ENCODE peak calls at places on chromosome 18, in seven cellular contexts. R, F, I, W, Y, M and S are unnamed samples.

GRCh38 chr18:519019-519879 is 18.7 kb upstream of the COLEC12 start:
- DNase-seq in F (peak; percentile 81), M (peak; percentile 86), I (peak; percentile 54), R (no peak), W (no peak), Y (peak; percentile 85), S (no peak)

GRCh38 chr18:22563098-22563707 is 145.5 kb upstream of the CTAGE1 start:
- DNase-seq in Y (no peak), W (peak; percentile 55), F (peak; percentile 95), R (peak; percentile 89), I (no peak), M (peak; percentile 98), S (peak; percentile 15)

GRCh38 chr18:56873441-56874140 is 222.4 kb downstream of the WDR7 start:
- DNase-seq in Y (no peak), F (peak; percentile 68), I (no peak), R (no peak), W (no peak), M (peak; percentile 55), S (peak; percentile 6)

GRCh38 chr18:6333981-6334380 is 80.7 kb downstream of the L3MBTL4 start:
- DNase-seq in F (no peak), R (no peak), W (no peak), M (no peak), I (no peak), Y (no peak), S (no peak)

GRCh38 chr18:50630895-50631294 is 71.0 kb downstream of the MAPK4 start:
- DNase-seq in W (no peak), F (no peak), M (no peak), Y (peak; percentile 34), I (no peak), R (no peak), S (no peak)

GRCh38 chr18:24136967-24137373 is 1.9 kb upstream of the CABYR start:
- DNase-seq in I (no peak), W (no peak), R (peak; percentile 69), F (no peak), Y (no peak), M (no peak), S (no peak)

GRCh38 chr18:24947521-24948305 is 404.3 kb downstream of the ZNF521 start:
- DNase-seq in R (no peak), W (no peak), M (no peak), F (no peak), I (no peak), Y (no peak), S (no peak)

GRCh38 chr18:63236417-63236816 is 83.2 kb downstream of the BCL2 start:
- DNase-seq in I (peak; percentile 68), Y (no peak), M (no peak), F (no peak), W (no peak), R (no peak), S (no peak)

GRCh38 chr18:65516209-65516608 is 234.6 kb upstream of the CDH7 start:
- DNase-seq in W (no peak), I (no peak), R (no peak), Y (no peak), F (no peak), M (no peak), S (no peak)

DNA sequence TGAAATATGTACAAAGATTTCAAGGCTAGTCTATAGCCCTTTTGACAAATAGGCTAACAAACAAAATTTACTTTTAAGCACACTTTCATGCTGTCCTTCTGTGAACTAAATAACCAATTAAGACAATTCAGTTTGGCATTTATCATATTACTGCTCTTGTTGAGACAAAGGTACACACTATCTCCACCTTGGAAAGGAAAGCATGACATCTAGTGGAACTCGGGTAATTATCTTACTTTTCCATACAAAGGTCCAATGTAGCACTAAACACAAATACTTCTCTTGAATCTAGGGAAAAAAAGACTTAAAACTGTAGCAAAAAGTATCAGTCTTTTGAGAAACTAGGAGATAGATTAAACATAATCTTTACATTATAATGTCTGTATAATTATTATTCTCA is 125.0 kb upstream of the CD226 start:
- DNase-seq in Y (no peak), R (peak; percentile 52), W (no peak), I (no peak), M (peak; percentile 72), F (peak; percentile 60), S (no peak)
- TF ChIP-seq CTCF in Y (no peak), R (no peak), W (no peak), I (no peak), M (peak; percentile 53), F (no peak), S (no peak)

GRCh38 chr18:76874643-76875389 is 52.5 kb downstream of the ZNF236 start:
- DNase-seq in M (no peak), Y (no peak), F (no peak), W (no peak), R (no peak), I (no peak), S (no peak)
- TF ChIP-seq CTCF in M (no peak), Y (no peak), F (no peak), W (no peak), R (no peak), I (no peak), S (no peak)

DNA sequence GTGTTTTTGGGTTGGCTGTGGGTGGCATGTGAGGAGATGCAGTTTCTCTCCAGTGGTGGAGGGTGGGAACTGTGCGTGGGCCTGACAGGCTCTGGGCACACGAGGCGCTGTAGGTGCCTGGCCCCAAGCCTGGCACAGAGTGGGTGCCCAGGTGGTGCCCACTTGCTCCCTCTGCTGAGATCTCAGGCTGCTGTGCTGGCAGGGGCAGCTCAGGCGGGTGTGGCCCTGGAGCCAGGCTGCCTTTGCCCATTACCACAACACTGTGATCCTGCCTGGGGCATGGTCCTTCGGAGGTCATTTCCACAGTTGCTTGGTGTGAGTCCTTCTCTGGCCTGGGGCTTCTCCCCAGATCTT is 20.4 kb downstream of the TSHZ1 start:
- DNase-seq in Y (no peak), W (no peak), I (no peak), R (no peak), M (no peak), F (no peak), S (no peak)
- TF ChIP-seq CTCF in Y (no peak), W (no peak), I (no peak), R (no peak), M (no peak), F (no peak), S (no peak)

GRCh38 chr18:36181898-36182506 is 5.3 kb upstream of the MOCOS start:
- DNase-seq in R (no peak), W (no peak), Y (no peak), I (no peak), F (no peak), M (peak; percentile 35), S (no peak)
- TF ChIP-seq CTCF in R (no peak), W (no peak), Y (no peak), I (no peak), F (no peak), M (no peak), S (no peak)

DNA sequence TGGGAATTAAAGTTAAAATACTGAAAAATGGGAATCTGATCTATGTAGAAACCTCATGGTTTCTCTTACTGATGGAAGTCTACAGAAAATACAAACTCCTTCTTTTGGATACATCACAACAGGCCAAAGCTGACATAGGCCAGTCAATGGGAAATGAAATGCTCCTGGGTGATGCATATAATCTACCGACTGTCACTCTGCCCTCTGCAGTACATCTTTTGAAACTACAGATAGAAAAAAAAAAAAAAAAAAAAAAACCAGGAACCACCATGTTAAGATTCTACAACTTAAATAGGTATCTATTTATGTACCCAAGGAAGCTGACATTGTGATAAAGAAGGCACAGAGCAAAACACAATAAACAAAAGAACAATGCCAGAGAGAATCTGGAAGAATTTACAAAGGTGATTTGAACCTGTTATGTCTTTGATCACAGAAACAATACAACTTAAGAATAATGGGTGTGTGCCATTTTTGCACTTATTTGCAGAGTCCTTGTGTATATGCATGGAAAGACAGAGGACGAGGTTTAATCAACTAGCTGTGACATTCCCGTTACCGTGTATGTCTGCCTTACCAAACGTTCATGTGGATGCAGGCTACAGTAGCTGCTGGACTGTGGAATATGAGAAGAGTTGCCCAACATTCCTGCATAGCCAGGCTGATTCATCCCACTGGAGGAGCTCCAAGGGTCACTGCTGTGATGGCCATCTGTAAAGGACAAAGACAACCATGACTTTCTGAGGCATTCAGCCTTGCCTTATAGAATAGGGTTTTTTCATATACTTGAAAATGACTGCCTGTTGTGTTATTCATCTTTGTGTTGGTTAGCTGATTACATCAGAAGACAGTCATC is 312.7 kb downstream of the TCF4 start:
- DNase-seq in W (no peak), Y (no peak), M (peak; percentile 82), I (no peak), F (peak; percentile 28), R (peak; percentile 27), S (no peak)
- TF ChIP-seq CTCF in W (peak; percentile 24), Y (no peak), M (peak; percentile 21), I (no peak), F (no peak), R (no peak), S (peak; percentile 6)

GRCh38 chr18:40179647-40180175 is 1775.3 kb upstream of the PIK3C3 start:
- DNase-seq in Y (no peak), R (no peak), I (no peak), M (peak; percentile 8), F (no peak), W (no peak), S (no peak)
- TF ChIP-seq CTCF in Y (no peak), R (no peak), I (no peak), M (no peak), F (no peak), W (no peak), S (no peak)

DNA sequence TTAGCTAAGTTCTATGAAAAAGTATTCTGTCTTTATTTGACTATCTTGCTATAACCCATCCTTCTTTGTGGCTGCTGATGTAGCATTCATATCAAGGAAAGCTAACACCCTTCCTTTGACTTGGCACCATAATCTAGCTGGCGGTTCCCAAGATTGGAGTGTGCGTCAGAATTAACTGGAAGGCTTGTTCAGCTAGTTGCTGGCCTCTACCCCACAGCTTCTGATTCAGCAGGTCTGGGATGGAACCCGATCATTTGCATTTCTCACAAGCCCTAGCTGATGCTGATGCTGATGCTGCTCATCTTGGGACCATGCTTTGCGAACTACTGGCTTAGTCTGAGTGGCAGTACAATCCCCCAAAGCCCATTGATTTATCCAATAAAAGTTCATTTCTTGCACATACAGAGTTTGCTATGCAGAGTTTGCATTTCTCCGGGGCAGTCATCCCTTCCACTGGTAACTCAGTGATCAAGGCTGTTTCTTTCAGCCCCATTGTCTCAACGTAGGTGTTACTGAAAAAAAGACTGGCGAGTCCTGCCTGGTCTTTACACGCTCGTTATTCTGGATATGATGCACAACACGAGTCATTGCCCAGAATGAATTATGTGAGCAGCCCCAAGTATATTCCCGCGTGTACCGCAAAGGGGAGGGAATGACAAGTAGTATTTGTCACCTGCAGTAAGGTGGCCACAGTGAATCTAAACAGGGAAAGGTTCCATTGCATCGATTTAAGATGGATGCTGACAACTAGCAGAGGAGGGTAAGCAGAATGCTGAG is 96.5 kb downstream of the ZNF532 start:
- DNase-seq in Y (no peak), R (no peak), M (peak; percentile 28), I (no peak), F (no peak), W (no peak), S (no peak)
- TF ChIP-seq CTCF in Y (no peak), R (no peak), M (no peak), I (no peak), F (no peak), W (no peak), S (no peak)